ENCODE peak calls at places on chromosomes 12 and 14, in five cellular contexts. P is IMR-90, H is neuronal stem cell, X is mesenchymal stem cell, W is trophoblast cell. V is an unnamed sample.

GRCh38 chr12:45732250-45732649 is 2.7 kb downstream of the ARID2 start:
- DNase-seq in H (no peak), X (no peak), W (no peak), P (peak), V (no peak)

GRCh38 chr14:92609955-92610354 is 96.4 kb downstream of the RIN3 start:
- DNase-seq in P (no peak), X (no peak), W (no peak), H (no peak), V (no peak)

GRCh38 chr12:92802906-92803305 is 100.1 kb downstream of the PLEKHG7 start:
- DNase-seq in X (no peak), P (no peak), W (no peak), H (no peak), V (no peak)

GRCh38 chr14:75690010-75690409 is 29.0 kb downstream of the TTLL5 start:
- DNase-seq in H (no peak), P (peak), W (peak), X (no peak), V (no peak)

GRCh38 chr14:25537846-25538455 is 488.0 kb upstream of the STXBP6 start:
- DNase-seq in P (no peak), X (no peak), W (peak), H (peak), V (peak)

GRCh38 chr12:64968989-64969819 is 144.8 kb downstream of the TBC1D30 start:
- DNase-seq in X (peak), W (no peak), H (no peak), P (no peak), V (peak)

GRCh38 chr14:70317969-70318634 is 41.4 kb downstream of the COX16 start:
- DNase-seq in W (peak), P (peak), H (peak), X (peak), V (peak)

GRCh38 chr14:20679907-20680306 is 4.5 kb upstream of the RNASE4 start:
- DNase-seq in W (peak), X (peak), P (peak), H (no peak), V (peak)

GRCh38 chr14:99004112-99004511 is 267.9 kb downstream of the BCL11B start:
- DNase-seq in X (no peak), W (peak), H (no peak), P (no peak), V (no peak)

GRCh38 chr12:131644481-131644880 is 66.4 kb upstream of the SFSWAP start:
- DNase-seq in X (no peak), W (no peak), H (no peak), P (no peak), V (no peak)

GRCh38 chr12:11758838-11759509 is 109.5 kb downstream of the ETV6 start:
- DNase-seq in P (peak), W (no peak), X (peak), H (no peak), V (no peak)

DNA sequence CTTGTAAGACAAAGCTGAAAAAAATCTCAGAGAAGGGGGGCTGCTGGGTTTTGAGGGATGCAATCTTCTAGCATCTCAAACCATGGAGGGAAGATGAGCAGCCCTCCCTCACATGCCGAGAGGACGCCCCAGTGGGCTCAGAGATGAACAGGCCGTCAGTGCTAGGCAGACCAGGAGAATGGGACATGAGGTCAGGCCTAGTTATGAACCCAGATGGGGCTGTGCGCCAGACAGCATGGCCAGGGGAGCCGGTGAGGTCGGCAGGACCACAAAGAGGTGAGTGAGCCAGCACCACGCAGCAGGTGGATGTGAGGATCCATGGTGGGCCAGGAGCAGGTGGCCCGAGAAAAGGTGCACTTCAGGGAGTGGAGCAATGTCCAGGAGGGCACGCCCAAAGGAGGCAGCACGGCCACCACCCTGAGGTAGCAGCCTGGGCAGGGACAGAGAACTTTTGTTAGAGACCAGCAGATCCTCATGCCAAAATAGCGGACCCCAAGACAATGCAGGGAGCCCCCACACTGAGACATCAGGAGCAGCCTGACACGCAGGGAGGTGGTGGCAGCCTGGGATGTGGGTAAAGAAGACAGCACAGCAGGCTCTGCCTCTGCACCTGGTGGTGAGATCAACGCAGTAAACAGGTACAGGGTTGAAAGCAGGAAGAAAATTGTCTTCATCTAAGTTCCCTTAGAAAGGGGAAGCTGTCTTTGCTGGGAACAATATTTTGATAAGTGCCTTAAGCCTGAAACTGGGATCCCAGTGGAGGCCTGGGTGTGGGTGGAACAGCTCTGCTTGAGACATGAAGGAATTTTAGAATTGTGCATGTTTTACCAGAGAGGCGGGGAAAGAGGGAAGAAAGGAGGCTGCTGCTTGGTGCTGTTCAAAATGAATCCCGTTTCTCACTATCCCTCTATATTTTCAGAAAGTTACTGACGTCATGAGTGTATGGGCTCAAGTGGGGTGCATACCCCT is 17.8 kb upstream of the MCRS1 start:
- DNase-seq in W (no peak), H (no peak), X (no peak), P (no peak), V (no peak)
- H2BK5ac ChIP-seq in W (no peak), H (no peak), X (no peak), P (no peak), V (no peak)

DNA sequence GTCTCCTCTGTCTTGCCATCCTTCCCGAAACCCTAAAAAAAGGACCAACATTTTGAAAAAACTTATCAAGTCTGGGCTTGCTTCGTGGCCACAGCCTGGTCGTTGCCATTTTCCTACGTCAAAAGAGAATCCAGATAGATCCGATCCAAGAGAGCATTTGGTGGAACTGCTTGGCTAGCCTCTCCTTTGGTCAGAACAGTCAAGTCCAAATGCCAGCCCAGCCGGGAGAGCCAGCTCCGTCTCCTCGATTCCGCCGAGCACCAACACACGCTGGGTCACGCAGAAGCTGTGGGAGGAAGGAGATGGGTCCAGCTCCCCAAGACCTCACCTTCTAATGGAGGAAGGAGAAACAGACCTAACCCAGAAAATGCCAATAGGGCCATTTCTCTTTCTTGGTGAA is 9.3 kb upstream of the PRIMA1 start:
- DNase-seq in H (no peak), P (no peak), W (no peak), X (no peak), V (no peak)
- H3K4me3 ChIP-seq in H (no peak), P (no peak), W (no peak), X (no peak), V (no peak)

DNA sequence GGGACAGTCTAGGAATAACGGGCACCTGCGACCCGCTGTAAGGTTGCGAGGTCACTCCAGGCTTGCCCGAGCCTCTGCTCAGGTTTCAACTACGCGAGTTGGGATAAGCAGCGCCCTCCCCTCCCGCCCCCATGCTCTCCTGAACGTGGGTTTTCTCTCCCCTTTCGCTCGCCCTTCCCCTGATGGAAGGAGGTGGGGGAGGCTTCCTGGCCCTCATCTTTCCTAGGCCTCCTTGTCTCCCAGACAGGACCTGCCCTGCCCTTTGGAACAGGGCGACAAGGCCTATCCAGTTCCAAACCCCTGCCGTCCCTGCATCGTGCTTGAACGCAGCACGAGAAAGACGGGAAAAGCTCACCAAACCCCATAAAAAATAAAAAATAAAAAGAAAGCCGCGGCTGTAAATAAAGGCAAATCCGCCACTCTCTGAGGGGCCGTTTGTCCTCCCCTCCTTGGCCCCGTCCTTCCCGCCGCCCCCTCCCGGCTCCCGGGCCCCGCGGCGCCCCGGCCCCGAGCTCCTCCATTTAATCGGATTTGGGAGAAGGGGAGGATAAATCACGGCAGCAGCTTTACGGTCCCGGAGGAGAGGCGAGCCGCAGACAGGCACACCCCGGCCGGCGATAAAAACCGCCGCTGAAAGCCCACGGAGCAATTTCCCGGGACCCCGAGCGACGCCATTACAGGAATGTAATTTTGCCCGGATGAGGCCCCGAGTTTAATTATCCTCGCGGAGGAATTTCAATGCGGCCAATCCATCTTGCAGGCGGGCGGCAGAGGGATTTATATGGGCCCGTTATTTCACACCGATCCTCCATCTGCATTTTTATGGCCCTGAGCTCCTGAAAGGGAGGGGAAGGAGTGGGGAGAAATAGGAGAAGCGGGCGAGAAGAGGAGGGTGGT is 1.1 kb upstream of the ATP5MC2 start:
- DNase-seq in W (no peak), P (peak), X (peak), H (peak), V (peak)
- H3K23ac ChIP-seq in W (no peak), P (peak), X (no peak), H (peak), V (no peak)

GRCh38 chr12:124881123-124881522 is 17.5 kb upstream of the SCARB1 start:
- DNase-seq in X (no peak), H (no peak), P (no peak), W (no peak), V (no peak)

GRCh38 chr12:124884587-124885438 is 21.1 kb upstream of the SCARB1 start:
- DNase-seq in P (no peak), H (no peak), W (peak), X (no peak), V (peak)

GRCh38 chr12:124878795-124879516 is 15.3 kb upstream of the SCARB1 start:
- DNase-seq in P (no peak), X (no peak), H (no peak), W (no peak), V (no peak)

GRCh38 chr12:124888203-124888602 is 24.5 kb upstream of the SCARB1 start:
- DNase-seq in P (no peak), X (no peak), W (no peak), H (no peak), V (no peak)

DNA sequence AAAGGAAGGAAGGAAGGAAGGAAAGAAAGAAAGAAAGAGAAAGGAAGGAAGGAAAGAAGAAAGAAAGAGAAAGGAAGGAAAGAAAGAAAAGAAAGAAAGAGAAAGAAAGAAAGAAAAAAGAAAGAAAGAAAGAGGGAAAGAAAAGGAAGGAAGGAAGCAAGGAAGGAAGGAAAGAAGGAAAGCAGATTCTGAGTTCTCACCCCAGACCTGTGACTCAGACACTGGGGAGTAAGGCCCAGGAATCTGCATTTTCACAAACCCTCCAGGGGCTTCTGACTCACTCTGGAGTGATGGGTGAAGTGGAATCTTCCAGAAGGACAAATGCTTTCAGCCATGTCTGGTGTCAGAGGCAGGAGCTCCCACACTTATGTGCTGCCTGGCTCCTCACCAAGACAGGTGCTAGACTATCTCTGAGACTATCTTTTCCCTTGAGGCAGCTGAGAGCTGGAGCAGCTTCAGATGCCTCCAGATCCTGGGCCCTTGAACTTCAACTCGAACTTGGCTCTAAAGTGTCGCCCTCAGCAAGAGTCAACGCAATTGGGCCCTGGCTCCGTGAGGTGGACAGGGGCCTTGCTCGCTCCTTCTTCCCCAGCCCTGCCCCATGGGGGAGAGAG is 19.7 kb upstream of the SCARB1 start:
- DNase-seq in W (peak), X (no peak), H (no peak), P (peak), V (peak)
- H2BK5ac ChIP-seq in W (no peak), X (no peak), H (no peak), P (no peak), V (no peak)

GRCh38 chr14:89428163-89428523 is 11.1 kb upstream of the FOXN3 start:
- DNase-seq in X (no peak), H (no peak), W (no peak), P (no peak), V (no peak)

GRCh38 chr14:89429206-89430091 is 12.4 kb upstream of the FOXN3 start:
- DNase-seq in P (peak), H (no peak), W (peak), X (peak), V (no peak)

GRCh38 chr14:89430271-89430620 is 13.2 kb upstream of the FOXN3 start:
- DNase-seq in H (no peak), X (no peak), W (no peak), P (peak), V (no peak)

GRCh38 chr14:89427426-89428162 is 10.6 kb upstream of the FOXN3 start:
- DNase-seq in H (no peak), P (no peak), W (no peak), X (no peak), V (no peak)

DNA sequence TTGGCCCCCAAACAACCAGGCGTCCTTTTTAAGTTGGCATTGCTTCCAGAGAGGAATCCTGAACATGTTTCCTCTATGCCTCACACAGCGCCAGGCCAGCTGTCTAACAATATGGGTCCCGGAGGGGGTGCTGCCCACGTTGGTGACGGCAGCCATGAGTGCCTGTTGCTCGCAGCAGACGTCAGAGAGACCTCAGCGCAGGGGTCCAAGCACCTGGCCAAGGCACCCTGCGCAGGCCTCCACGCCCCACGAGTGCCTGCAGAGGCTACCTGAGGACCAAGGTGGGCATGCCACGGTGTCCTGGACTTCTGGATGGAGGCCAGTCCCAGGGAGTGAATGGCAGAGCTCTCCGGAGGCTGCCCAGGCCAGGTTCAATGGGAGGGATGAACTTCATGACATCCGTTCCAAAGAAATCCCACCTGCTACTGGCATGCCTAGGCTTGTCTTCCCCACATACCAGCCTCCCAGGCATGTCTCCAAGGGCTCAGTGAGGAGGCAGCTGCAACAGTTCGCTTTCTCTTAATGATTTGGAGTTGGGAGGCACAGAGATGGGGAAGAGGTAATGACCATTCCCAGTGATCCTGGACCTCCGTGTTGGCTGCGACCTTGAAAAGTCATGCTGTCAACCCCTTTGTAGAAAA is 11.6 kb upstream of the FOXN3 start:
- DNase-seq in P (peak), W (peak), H (no peak), X (no peak), V (peak)
- H3K4me3 ChIP-seq in P (no peak), W (no peak), H (peak), X (peak), V (no peak)

GRCh38 chr12:30698346-30698745 is 2.7 kb upstream of the IPO8 start:
- DNase-seq in X (no peak), P (no peak), H (no peak), W (no peak), V (no peak)
- H3K23ac ChIP-seq in X (no peak), P (no peak), H (no peak), W (no peak), V (no peak)

V was measured in mesendoderm.